ENCODE peak calls at places on chromosomes 16 and 17, in nine cellular contexts. I is PC-3, G is cardiac muscle cell, X is AG04450, A is fibroblast of lung, K is neuronal stem cell, Z is endothelial cell of umbilical vein, F is SK-N-SH, B is heart right ventricle. V is an unnamed sample.

GRCh38 chr17:778096-778495 is 4.0 kb downstream of the GLOD4 start:
- DNase-seq in I (no peak), G (no peak), X (no peak), A (no peak), K (no peak), Z (no peak), F (no peak), B (no peak), V (no peak)

GRCh38 chr16:50677351-50677750 is 3.8 kb downstream of the SNX20 start:
- DNase-seq in I (no peak), G (no peak), X (no peak), A (no peak), K (no peak), Z (no peak), F (peak), B (no peak), V (no peak)

GRCh38 chr16:2474877-2475412 is at the start of gene TBC1D24:
- DNase-seq in I (peak), G (peak), X (no peak), A (peak), K (peak), Z (peak), F (peak), B (peak), V (peak)

GRCh38 chr17:30997270-30997669 is 26.4 kb downstream of the RNF135 start:
- DNase-seq in I (no peak), G (no peak), X (no peak), A (no peak), K (no peak), Z (no peak), F (no peak), B (no peak), V (no peak)

GRCh38 chr16:20774703-20775362 is 11.0 kb downstream of the ACSM3 start:
- DNase-seq in I (peak), G (peak), X (peak), A (peak), K (peak), Z (peak), F (peak), B (peak), V (no peak)

GRCh38 chr17:49746791-49747490 is 17.0 kb downstream of the FAM117A start:
- DNase-seq in I (no peak), G (no peak), X (no peak), A (no peak), K (no peak), Z (no peak), F (no peak), B (no peak), V (no peak)

GRCh38 chr16:28063047-28063521 is 430 bp downstream of the GSG1L start:
- DNase-seq in I (no peak), G (peak), X (no peak), A (no peak), K (no peak), Z (no peak), F (peak), B (no peak), V (no peak)

GRCh38 chr16:27226476-27226875 is 23.1 kb downstream of the KDM8 start:
- DNase-seq in I (no peak), G (no peak), X (no peak), A (no peak), K (no peak), Z (no peak), F (no peak), B (no peak), V (no peak)

GRCh38 chr16:56477096-56477878 is 25.9 kb downstream of the OGFOD1 start:
- DNase-seq in I (peak), G (peak), X (peak), A (peak), K (no peak), Z (peak), F (no peak), B (no peak), V (peak)

GRCh38 chr17:77375526-77375916 is 234.8 kb downstream of the SEC14L1 start:
- DNase-seq in I (no peak), G (no peak), X (no peak), A (no peak), K (no peak), Z (no peak), F (no peak), B (no peak), V (no peak)

GRCh38 chr16:79169239-79169638 is 431.3 kb downstream of the MAF start:
- DNase-seq in I (no peak), G (no peak), X (no peak), A (no peak), K (peak), Z (no peak), F (no peak), B (no peak), V (no peak)

GRCh38 chr16:1193143-1193824 is 31.8 kb downstream of the TPSG1 start:
- DNase-seq in I (no peak), G (no peak), X (no peak), A (no peak), K (no peak), Z (no peak), F (peak), B (no peak), V (no peak)

GRCh38 chr16:56389554-56389953 is 35.8 kb downstream of the AMFR start:
- DNase-seq in I (peak), G (peak), X (peak), A (peak), K (no peak), Z (no peak), F (no peak), B (no peak), V (no peak)

GRCh38 chr16:77784441-77785356 is 3.7 kb upstream of the VAT1L start:
- DNase-seq in I (peak), G (peak), X (no peak), A (no peak), K (no peak), Z (no peak), F (peak), B (no peak), V (no peak)

GRCh38 chr17:27376637-27377547 is 79.4 kb upstream of the KSR1 start:
- DNase-seq in I (peak), G (no peak), X (no peak), A (peak), K (no peak), Z (peak), F (no peak), B (no peak), V (no peak)

GRCh38 chr17:17493249-17493985 is 2.8 kb downstream of the RASD1 start:
- DNase-seq in I (peak), G (no peak), X (no peak), A (no peak), K (no peak), Z (no peak), F (no peak), B (peak), V (no peak)

GRCh38 chr16:4537376-4538066 is 1.1 kb downstream of the CDIP1 start:
- DNase-seq in I (no peak), G (no peak), X (no peak), A (no peak), K (no peak), Z (no peak), F (peak), B (no peak), V (no peak)

GRCh38 chr17:79563237-79564013 is 47.4 kb downstream of the RBFOX3 start:
- DNase-seq in I (peak), G (peak), X (no peak), A (no peak), K (no peak), Z (no peak), F (no peak), B (no peak), V (no peak)

GRCh38 chr17:82752371-82753200 is 721 bp downstream of the TBCD start:
- DNase-seq in I (no peak), G (peak), X (no peak), A (no peak), K (no peak), Z (peak), F (peak), B (peak), V (no peak)

GRCh38 chr17:30812218-30813177 is 12.0 kb downstream of the CRLF3 start:
- DNase-seq in I (peak), G (peak), X (no peak), A (peak), K (no peak), Z (no peak), F (no peak), B (no peak), V (no peak)

GRCh38 chr17:60354223-60354622 is 37.7 kb downstream of the USP32 start:
- DNase-seq in I (peak), G (peak), X (peak), A (peak), K (no peak), Z (peak), F (no peak), B (no peak), V (no peak)

GRCh38 chr16:69270395-69270794 is 40.8 kb upstream of the VPS4A start:
- DNase-seq in I (no peak), G (peak), X (no peak), A (peak), K (no peak), Z (no peak), F (no peak), B (no peak), V (no peak)

GRCh38 chr17:73710095-73710592 is 65.9 kb upstream of the SDK2 start:
- DNase-seq in I (peak), G (peak), X (peak), A (peak), K (peak), Z (no peak), F (peak), B (peak), V (no peak)

GRCh38 chr16:87041286-87041685 is 275.9 kb downstream of the C16orf95 start:
- DNase-seq in I (no peak), G (no peak), X (no peak), A (no peak), K (no peak), Z (no peak), F (no peak), B (no peak), V (no peak)

GRCh38 chr17:77480509-77481215 is 339.9 kb downstream of the SEC14L1 start:
- DNase-seq in I (no peak), G (no peak), X (no peak), A (no peak), K (no peak), Z (no peak), F (peak), B (no peak), V (no peak)

GRCh38 chr16:70689035-70689969 is 3.4 kb upstream of the MTSS2 start:
- DNase-seq in I (no peak), G (no peak), X (no peak), A (no peak), K (no peak), Z (no peak), F (no peak), B (peak), V (no peak)

GRCh38 chr16:35102780-35103403 is 1643.5 kb downstream of the TP53TG3F start:
- DNase-seq in I (no peak), G (no peak), X (no peak), A (no peak), K (no peak), Z (no peak), F (peak), B (no peak), V (no peak)

GRCh38 chr17:28345420-28346198 is 10.0 kb downstream of the TNFAIP1 start:
- DNase-seq in I (no peak), G (peak), X (no peak), A (no peak), K (no peak), Z (peak), F (no peak), B (peak), V (no peak)

GRCh38 chr17:82003411-82004381 is 19.0 kb downstream of the CENPX start:
- DNase-seq in I (peak), G (peak), X (peak), A (peak), K (no peak), Z (peak), F (no peak), B (peak), V (no peak)

GRCh38 chr17:11805952-11806351 is 191.3 kb downstream of the ZNF18 start:
- DNase-seq in I (no peak), G (no peak), X (no peak), A (no peak), K (no peak), Z (no peak), F (no peak), B (no peak), V (no peak)

GRCh38 chr16:13036600-13036999 is 135.2 kb downstream of the SHISA9 start:
- DNase-seq in I (peak), G (peak), X (no peak), A (peak), K (peak), Z (peak), F (no peak), B (peak), V (no peak)

GRCh38 chr16:14485131-14485551 is 144.9 kb downstream of the PARN start:
- DNase-seq in I (no peak), G (peak), X (no peak), A (no peak), K (no peak), Z (no peak), F (no peak), B (no peak), V (no peak)

GRCh38 chr17:77036841-77037381 is 103.9 kb upstream of the SEC14L1 start:
- DNase-seq in I (no peak), G (peak), X (no peak), A (no peak), K (no peak), Z (no peak), F (peak), B (no peak), V (no peak)

GRCh38 chr16:74836111-74836671 is 61.6 kb upstream of the FA2H start:
- DNase-seq in I (no peak), G (no peak), X (no peak), A (no peak), K (no peak), Z (no peak), F (no peak), B (no peak), V (no peak)

GRCh38 chr16:23058576-23058975 is 90.7 kb downstream of the USP31 start:
- DNase-seq in I (no peak), G (no peak), X (no peak), A (no peak), K (no peak), Z (no peak), F (no peak), B (no peak), V (peak)

GRCh38 chr17:21464611-21465021 is 88.5 kb downstream of the KCNJ12 start:
- DNase-seq in I (no peak), G (no peak), X (no peak), A (no peak), K (no peak), Z (no peak), F (no peak), B (no peak), V (no peak)

GRCh38 chr17:5821057-5821456 is 236.7 kb upstream of the NLRP1 start:
- DNase-seq in I (peak), G (no peak), X (no peak), A (no peak), K (no peak), Z (no peak), F (no peak), B (no peak), V (no peak)
- H3K27ac ChIP-seq in I (peak), G (no peak), X (no peak), A (no peak), K (no peak), Z (no peak), F (no peak), B (no peak), V (no peak)

GRCh38 chr16:85395913-85396878 is 216.9 kb upstream of the GSE1 start:
- DNase-seq in I (no peak), G (peak), X (no peak), A (peak), K (no peak), Z (peak), F (peak), B (no peak), V (no peak)
- H3K27ac ChIP-seq in I (no peak), G (no peak), X (peak), A (peak), K (no peak), Z (no peak), F (peak), B (peak), V (no peak)

GRCh38 chr17:80984749-80985148 is 6.9 kb upstream of the CHMP6 start:
- DNase-seq in I (no peak), G (peak), X (peak), A (peak), K (peak), Z (no peak), F (no peak), B (no peak), V (no peak)
- H3K27ac ChIP-seq in I (no peak), G (no peak), X (peak), A (peak), K (no peak), Z (no peak), F (no peak), B (no peak), V (no peak)

DNA sequence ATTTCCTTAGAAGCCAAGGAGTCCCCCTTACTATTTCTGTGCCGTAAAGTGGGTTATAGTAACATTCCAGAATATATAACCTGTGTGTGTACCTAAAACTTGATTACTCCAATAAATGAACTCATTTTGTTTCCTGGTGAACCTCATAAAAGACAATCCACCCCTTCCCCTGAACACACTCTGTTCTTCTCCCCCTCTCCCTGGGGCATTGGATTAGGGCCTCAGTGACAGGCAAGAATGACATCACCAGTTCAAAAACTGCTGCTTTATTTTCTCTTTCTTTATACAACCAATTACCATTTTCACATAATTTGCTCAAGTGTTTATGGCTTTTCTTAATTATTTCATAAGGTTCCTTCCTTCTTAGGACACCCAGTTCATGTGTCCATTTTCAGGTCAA is 17.4 kb downstream of the AARSD1 start:
- DNase-seq in I (no peak), G (no peak), X (no peak), A (no peak), K (no peak), Z (no peak), F (no peak), B (no peak), V (no peak)
- H3K27ac ChIP-seq in I (no peak), G (no peak), X (no peak), A (no peak), K (no peak), Z (no peak), F (no peak), B (no peak), V (no peak)

DNA sequence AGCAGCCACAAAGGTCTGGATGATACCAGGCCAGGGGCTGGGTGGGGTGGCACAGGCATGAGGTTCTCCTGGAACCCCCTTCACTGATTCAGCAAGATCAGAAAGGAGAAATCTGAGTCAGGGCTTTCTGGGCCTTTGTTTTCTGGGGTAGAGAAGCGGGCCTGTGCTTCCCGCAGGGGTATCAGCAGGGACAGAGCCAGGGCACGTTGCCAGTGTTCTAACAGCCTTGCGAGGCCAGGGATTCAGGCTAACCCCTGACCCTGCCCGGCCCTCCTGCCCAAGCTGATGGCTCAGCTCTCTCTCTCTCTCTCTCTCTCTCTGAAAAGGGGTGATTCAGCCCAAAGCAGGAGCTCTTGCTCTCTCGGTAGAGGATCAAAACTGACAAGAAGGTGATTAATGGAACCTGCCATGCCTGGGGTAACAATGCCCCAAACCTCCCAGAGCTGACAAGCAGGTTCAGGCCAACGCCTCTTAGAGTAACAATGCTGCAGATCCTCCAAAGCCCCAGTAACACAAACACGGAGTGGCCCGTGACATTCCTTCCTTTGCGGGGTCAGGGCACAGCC is 2.0 kb upstream of the KRT13 start:
- DNase-seq in I (no peak), G (no peak), X (no peak), A (no peak), K (no peak), Z (no peak), F (no peak), B (no peak), V (no peak)
- H3K27ac ChIP-seq in I (no peak), G (no peak), X (no peak), A (no peak), K (no peak), Z (no peak), F (no peak), B (no peak), V (no peak)

GRCh38 chr17:10196936-10197335 is 1.5 kb downstream of the GAS7 start:
- DNase-seq in I (no peak), G (no peak), X (no peak), A (no peak), K (no peak), Z (no peak), F (no peak), B (no peak), V (no peak)
- H3K27ac ChIP-seq in I (no peak), G (no peak), X (no peak), A (no peak), K (no peak), Z (no peak), F (no peak), B (no peak), V (no peak)

GRCh38 chr17:40588557-40588956 is 23.3 kb upstream of the CCR7 start:
- DNase-seq in I (no peak), G (no peak), X (no peak), A (no peak), K (no peak), Z (no peak), F (no peak), B (no peak), V (no peak)
- H3K27ac ChIP-seq in I (no peak), G (no peak), X (no peak), A (no peak), K (no peak), Z (no peak), F (no peak), B (no peak), V (no peak)